ENCODE peak calls at places on chromosomes 13 and 19, in four cellular contexts. G, W, R and Y are unnamed samples.

GRCh38 chr13:67390462-67391093 is 160.4 kb upstream of the PCDH9 start:
- DNase-seq in G (no peak), W (peak), R (no peak), Y (no peak)

GRCh38 chr13:100510208-100510997 is 78.2 kb downstream of the GGACT start:
- DNase-seq in G (peak), W (no peak), R (no peak), Y (no peak)

GRCh38 chr13:101916108-101916757 is 463.8 kb downstream of the ITGBL1 start:
- DNase-seq in G (no peak), W (no peak), R (peak), Y (peak)

GRCh38 chr19:29687244-29687896 is 22.1 kb downstream of the PLEKHF1 start:
- DNase-seq in G (no peak), W (peak), R (peak), Y (no peak)

GRCh38 chr19:677601-678380 is 1.6 kb downstream of the FSTL3 start:
- DNase-seq in G (no peak), W (no peak), R (no peak), Y (no peak)

GRCh38 chr19:54790711-54791110 is 12.7 kb upstream of the KIR2DL4 start:
- DNase-seq in G (no peak), W (no peak), R (no peak), Y (no peak)

GRCh38 chr13:63540042-63540441 is 2124.4 kb upstream of the PCDH20 start:
- DNase-seq in G (no peak), W (no peak), R (no peak), Y (no peak)

GRCh38 chr13:39516140-39516539 is 86.9 kb downstream of the LHFPL6 start:
- DNase-seq in G (no peak), W (peak), R (no peak), Y (no peak)

GRCh38 chr19:38055655-38056521 is 148.9 kb downstream of the SIPA1L3 start:
- DNase-seq in G (no peak), W (peak), R (no peak), Y (peak)

GRCh38 chr13:45445053-45445452 is 19.7 kb upstream of the COG3 start:
- DNase-seq in G (no peak), W (no peak), R (no peak), Y (no peak)

GRCh38 chr19:50836543-50837195 is 3.3 kb upstream of the KLK15 start:
- DNase-seq in G (no peak), W (no peak), R (no peak), Y (no peak)

GRCh38 chr19:39098365-39099269 is 14.4 kb downstream of the ACP7 start:
- DNase-seq in G (no peak), W (no peak), R (no peak), Y (no peak)

GRCh38 chr19:53424968-53425597 is 6.7 kb upstream of the ZNF761 start:
- DNase-seq in G (no peak), W (peak), R (peak), Y (peak)

GRCh38 chr19:800360-801029 is 3.2 kb downstream of the PTBP1 start:
- DNase-seq in G (no peak), W (peak), R (no peak), Y (no peak)

GRCh38 chr13:20407759-20408158 is 117.9 kb downstream of the CRYL1 start:
- DNase-seq in G (no peak), W (no peak), R (no peak), Y (no peak)

GRCh38 chr13:114097504-114097892 is 34.9 kb downstream of the RASA3 start:
- DNase-seq in G (no peak), W (no peak), R (no peak), Y (no peak)

GRCh38 chr19:737591-738093 is 13.3 kb upstream of the MISP start:
- DNase-seq in G (no peak), W (peak), R (no peak), Y (no peak)